ENCODE peak calls at places on chromosomes 12 and 14, in six cellular contexts. U is tibial artery; V is effector memory CD4-positive, alpha-beta T cell; C is psoas muscle; S is right atrium auricular region; M is spleen. J is an unnamed sample.

GRCh38 chr12:113422030-113422900 is at the start of gene SDSL:
- DNase-seq in S (peak), U (peak), C (peak), V (no peak), M (peak), J (peak)

GRCh38 chr12:80939231-80939950 is 1.7 kb upstream of the LIN7A start:
- DNase-seq in M (no peak), V (no peak), C (no peak), U (no peak), S (no peak), J (no peak)

GRCh38 chr14:81562818-81563217 is 29.2 kb upstream of the SEL1L start:
- DNase-seq in C (no peak), U (no peak), V (no peak), M (no peak), S (no peak), J (no peak)

GRCh38 chr12:51395283-51396230 is 4.4 kb upstream of the GALNT6 start:
- DNase-seq in M (no peak), C (no peak), V (no peak), U (no peak), S (no peak), J (no peak)

GRCh38 chr12:59158066-59158465 is 237.8 kb upstream of the LRIG3 start:
- DNase-seq in U (no peak), S (no peak), M (no peak), C (no peak), V (no peak), J (no peak)

GRCh38 chr12:22396735-22397134 is 62.2 kb upstream of the ST8SIA1 start:
- DNase-seq in S (no peak), U (no peak), M (no peak), V (no peak), C (no peak), J (no peak)

GRCh38 chr12:5964913-5965900 is 20.1 kb upstream of the ANO2 start:
- DNase-seq in S (peak), U (no peak), M (no peak), C (no peak), V (no peak), J (no peak)

GRCh38 chr12:106586803-106587684 is 4.2 kb downstream of the RFX4 start:
- DNase-seq in V (no peak), S (no peak), U (no peak), M (no peak), C (no peak), J (no peak)

GRCh38 chr14:92507174-92507768 is 6.3 kb upstream of the RIN3 start:
- DNase-seq in U (no peak), M (peak), V (no peak), C (no peak), S (no peak), J (no peak)

GRCh38 chr12:132277374-132277801 is 52.0 kb downstream of the GALNT9 start:
- DNase-seq in M (no peak), S (no peak), V (no peak), C (no peak), U (no peak), J (no peak)

GRCh38 chr14:40204441-40205175 is 772.4 kb upstream of the FBXO33 start:
- DNase-seq in U (no peak), C (no peak), S (no peak), V (no peak), M (no peak), J (no peak)

GRCh38 chr12:93065896-93066295 is 136.8 kb upstream of the EEA1 start:
- DNase-seq in M (no peak), S (no peak), C (no peak), V (no peak), U (no peak), J (no peak)

GRCh38 chr12:31742891-31743290 is 14.1 kb upstream of the AMN1 start:
- DNase-seq in U (no peak), C (no peak), S (no peak), M (no peak), V (no peak), J (no peak)

GRCh38 chr14:94867931-94868597 is 98.2 kb upstream of the GSC start:
- DNase-seq in U (no peak), M (no peak), C (no peak), S (no peak), V (no peak), J (no peak)

GRCh38 chr12:79687711-79688270 is 3.0 kb downstream of the PAWR start:
- DNase-seq in V (no peak), U (no peak), S (no peak), C (no peak), M (no peak), J (no peak)

GRCh38 chr14:100022772-100023451 is 42.3 kb upstream of the EVL start:
- DNase-seq in S (no peak), M (no peak), C (peak), U (peak), V (no peak), J (peak)

GRCh38 chr14:23432102-23432925 is 3.1 kb downstream of the MYH7 start:
- DNase-seq in S (no peak), U (peak), C (no peak), M (peak), V (no peak), J (no peak)

GRCh38 chr14:51188566-51189185 is 51.4 kb upstream of the TMX1 start:
- DNase-seq in M (no peak), V (no peak), S (no peak), U (no peak), C (no peak), J (no peak)

DNA sequence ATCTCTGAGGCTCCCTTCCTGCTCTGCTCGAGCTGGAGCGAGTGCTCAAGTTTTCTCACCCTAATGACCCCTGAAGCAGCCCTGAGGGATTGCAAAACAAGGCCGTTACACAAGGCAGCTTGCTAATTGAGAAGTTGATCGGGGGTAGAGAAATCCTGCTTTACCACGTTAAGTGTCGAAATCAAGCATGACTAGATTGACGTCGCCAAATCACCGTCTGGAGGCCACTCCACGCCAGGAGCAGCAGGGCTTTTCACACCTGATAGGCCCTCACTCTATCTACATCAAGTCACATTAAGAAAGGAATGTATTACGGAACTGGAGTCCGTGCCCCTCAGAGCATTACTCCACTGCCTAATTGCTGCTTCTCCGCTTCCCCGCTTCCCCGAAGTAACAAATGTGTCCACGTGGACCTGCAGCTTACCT is 32.3 kb downstream of the LMO3 start:
- DNase-seq in M (no peak), U (peak), S (peak), C (peak), V (no peak), J (peak)
- H3K27ac ChIP-seq in M (no peak), U (no peak), S (no peak), C (no peak), V (no peak), J (no peak)

DNA sequence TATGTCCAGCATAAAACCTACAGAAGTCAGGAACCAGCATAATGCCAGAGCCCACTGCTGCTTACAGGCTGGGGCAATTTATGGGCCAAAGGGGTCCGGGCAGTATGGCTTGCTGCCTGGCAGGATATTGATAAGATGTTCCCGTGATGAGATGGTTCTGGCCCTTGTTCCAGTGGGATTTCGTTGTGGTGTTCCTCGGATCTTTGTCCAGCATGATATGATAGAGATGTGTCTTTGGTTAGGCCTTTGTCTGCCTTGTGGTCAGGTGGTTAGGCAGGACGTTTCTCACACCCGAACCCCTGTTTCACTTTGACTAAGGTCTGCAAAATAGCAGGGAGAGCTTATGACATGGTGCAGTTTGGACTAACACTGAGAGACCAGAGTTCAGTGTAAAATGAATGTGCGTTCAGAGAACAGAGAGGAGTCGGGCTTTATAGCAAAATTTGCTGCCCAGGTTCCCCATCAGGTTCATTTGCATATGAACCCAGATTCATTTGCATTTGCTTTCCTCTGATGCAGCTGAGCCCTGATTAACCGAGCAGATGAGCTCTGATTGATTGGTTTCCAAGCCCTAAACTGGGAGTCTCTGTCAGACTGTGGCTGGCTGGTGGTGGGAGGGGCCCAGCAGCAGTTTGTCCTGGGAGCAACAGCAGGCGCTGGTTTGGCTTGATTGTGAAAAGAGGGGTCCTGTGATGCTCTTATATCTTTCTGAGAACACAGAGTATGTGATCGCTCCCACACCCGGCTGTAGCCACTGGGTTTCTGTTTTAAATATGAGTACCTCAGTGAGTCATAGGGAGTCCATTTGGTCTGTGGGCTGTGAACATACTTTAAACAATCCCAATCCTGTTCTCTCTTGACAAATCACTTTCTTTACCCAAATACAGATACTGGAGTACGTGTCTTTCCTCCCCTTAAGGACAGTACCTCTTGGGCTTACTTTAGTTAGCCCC is 156.3 kb upstream of the PZP start:
- DNase-seq in S (no peak), U (no peak), M (no peak), V (no peak), C (no peak), J (no peak)
- H3K4me3 ChIP-seq in S (no peak), U (no peak), M (no peak), V (peak), C (no peak), J (no peak)

DNA sequence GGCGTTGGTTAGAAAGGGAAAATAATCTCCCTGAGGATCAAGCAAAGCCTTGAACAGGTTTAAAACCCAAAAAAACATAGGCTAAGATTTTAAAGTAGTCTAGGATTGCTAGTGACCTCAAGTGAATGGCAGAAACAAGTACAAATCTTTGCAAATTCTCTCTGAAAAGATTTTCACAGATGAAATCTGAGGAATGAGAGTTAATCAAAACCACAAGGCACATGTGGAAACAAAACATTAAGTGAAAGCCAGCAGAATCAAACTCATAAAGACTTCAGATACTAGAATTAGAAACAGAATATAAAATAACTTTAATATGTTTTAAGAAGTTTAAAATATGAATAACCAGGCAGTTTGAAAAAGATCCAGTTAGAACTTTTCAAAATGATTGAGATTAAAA is 52.2 kb upstream of the CFL2 start:
- DNase-seq in S (no peak), V (no peak), U (no peak), C (no peak), M (no peak), J (no peak)
- H3K27ac ChIP-seq in S (no peak), V (no peak), U (no peak), C (no peak), M (no peak), J (no peak)

DNA sequence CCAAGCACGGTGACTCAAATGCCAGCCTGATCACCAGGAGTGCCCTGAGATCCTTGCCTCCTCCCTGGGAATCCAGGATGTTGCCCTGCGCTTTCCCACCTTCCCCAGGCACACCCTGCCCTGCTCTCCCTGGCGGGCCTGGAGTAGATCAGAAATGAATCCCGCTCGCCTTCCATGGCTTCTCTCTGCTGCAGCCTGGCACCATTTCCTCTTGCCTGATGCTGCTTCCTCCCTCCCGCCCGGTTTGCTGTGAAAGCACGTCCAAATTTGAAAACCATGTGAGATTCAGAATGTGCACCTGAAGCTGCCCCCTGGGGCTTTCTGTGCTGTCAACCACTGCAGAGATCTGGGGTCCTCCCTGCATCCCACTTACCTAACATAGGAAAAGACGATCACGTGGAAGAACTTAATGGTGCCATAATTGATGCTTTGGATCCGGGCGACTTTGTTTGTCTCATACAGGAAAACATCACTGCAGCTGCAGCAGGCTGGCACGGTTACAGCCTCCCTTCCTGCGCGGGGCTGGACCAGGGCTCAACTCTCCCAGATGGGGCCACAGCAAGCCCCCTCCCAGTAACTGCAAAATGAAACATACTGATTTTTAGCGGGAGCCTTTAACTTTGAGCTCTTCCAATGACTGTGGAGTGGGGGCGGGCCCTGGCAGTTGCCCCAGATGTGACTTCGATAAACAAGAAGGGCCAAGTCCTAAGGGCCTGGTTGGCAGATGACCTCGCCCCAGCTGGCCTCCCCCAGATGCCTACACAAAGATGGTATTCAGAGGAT is 24.9 kb upstream of the C12orf76 start:
- DNase-seq in S (no peak), U (peak), V (no peak), M (peak), C (peak), J (peak)
- H3K4me3 ChIP-seq in S (peak), U (peak), V (peak), M (peak), C (peak), J (peak)

GRCh38 chr14:70894868-70895267 is 12.4 kb upstream of the PCNX1 start:
- DNase-seq in M (no peak), C (no peak), S (no peak), V (no peak), U (no peak), J (no peak)
- H3K27ac ChIP-seq in M (no peak), C (no peak), S (no peak), V (no peak), U (no peak), J (no peak)

DNA sequence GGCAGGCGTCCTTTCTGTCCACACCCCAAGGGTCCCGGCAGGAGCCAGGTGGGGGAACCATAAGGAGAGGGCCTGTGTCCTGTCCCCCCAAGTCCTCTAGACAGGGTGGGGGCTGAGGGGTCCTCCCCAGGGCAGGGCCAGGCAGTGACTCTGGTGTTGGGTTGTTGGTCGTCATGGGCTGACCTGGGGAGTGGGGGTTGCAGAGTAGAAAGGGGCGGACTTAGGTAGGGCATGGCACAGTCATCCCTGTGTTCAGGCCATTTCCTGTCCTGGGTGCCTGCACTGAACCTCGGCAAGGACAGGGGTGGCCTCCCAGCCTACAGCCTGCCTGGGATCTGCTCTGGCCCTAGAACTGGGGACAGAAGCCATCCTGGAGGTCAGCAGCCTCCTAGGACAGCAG is 356.2 kb downstream of the TMEM121 start:
- DNase-seq in V (no peak), U (peak), C (peak), M (peak), S (no peak), J (peak)
- H3K4me3 ChIP-seq in V (no peak), U (no peak), C (no peak), M (no peak), S (no peak), J (no peak)

GRCh38 chr14:76551116-76551515 is 175.2 kb downstream of the ESRRB start:
- DNase-seq in C (no peak), U (no peak), S (no peak), M (no peak), V (no peak), J (no peak)
- H3K27ac ChIP-seq in C (no peak), U (no peak), S (no peak), M (no peak), V (no peak), J (no peak)

J was measured in left ventricle myocardium inferior.